ENCODE peak calls at places on chromosomes 1 and 21, in eight cellular contexts. T is stimulated activated CD4-positive, alpha-beta T cell treated with anti-CD3 and anti-CD28 coated beads, Interleukin-1b, Interleukin-23, amount 100 ng/mL, for 1 hour; L is GM04504; I is T-helper 2 cell; N is endodermal cell; M is lower lobe of right lung; B is NCI-H146; D is T-cell. S is an unnamed sample.

GRCh38 chr1:115203287-115203686 is 114.0 kb upstream of the TSPAN2 start:
- DNase-seq in B (no peak), D (no peak), M (no peak), L (no peak), T (no peak), I (no peak), N (no peak), S (no peak)

GRCh38 chr1:79100385-79100784 is 93.9 kb upstream of the ADGRL4 start:
- DNase-seq in T (no peak), I (no peak), B (no peak), M (no peak), N (no peak), L (peak), D (no peak), S (no peak)

GRCh38 chr1:54488831-54489626 is 59.0 kb upstream of the ACOT11 start:
- DNase-seq in T (peak), I (peak), N (peak), L (peak), D (peak), B (peak), M (peak), S (peak)

GRCh38 chr1:152111515-152111968 is 3.7 kb downstream of the TCHH start:
- DNase-seq in L (no peak), M (no peak), N (peak), I (no peak), T (no peak), D (no peak), B (peak), S (peak)

GRCh38 chr1:7501259-7501560 is 269.9 kb upstream of the VAMP3 start:
- DNase-seq in D (no peak), L (no peak), N (no peak), M (no peak), T (no peak), I (no peak), B (no peak), S (peak)

GRCh38 chr1:185570962-185571361 is 163.2 kb upstream of the HMCN1 start:
- DNase-seq in B (no peak), T (no peak), N (no peak), D (peak), M (no peak), I (no peak), L (no peak), S (no peak)

GRCh38 chr1:50977575-50978143 is 7.6 kb downstream of the CDKN2C start:
- DNase-seq in M (peak), D (no peak), B (peak), L (no peak), N (no peak), I (no peak), T (no peak), S (peak)

GRCh38 chr1:20322825-20323612 is 32.3 kb downstream of the VWA5B1 start:
- DNase-seq in M (no peak), T (no peak), L (no peak), N (no peak), I (no peak), D (peak), B (no peak), S (no peak)

GRCh38 chr1:216944864-216945505 is 221.8 kb upstream of the ESRRG start:
- DNase-seq in M (no peak), T (no peak), D (no peak), L (no peak), I (no peak), N (no peak), B (no peak), S (peak)

GRCh38 chr1:246681822-246682221 is 42.4 kb upstream of the SCCPDH start:
- DNase-seq in B (no peak), I (no peak), T (no peak), D (no peak), M (no peak), N (no peak), L (no peak), S (no peak)

GRCh38 chr1:172472495-172472894 is 28.6 kb upstream of the PIGC start:
- DNase-seq in M (no peak), D (no peak), B (no peak), I (no peak), T (no peak), L (no peak), N (no peak), S (no peak)

GRCh38 chr1:235176486-235176885 is 15.4 kb upstream of the RBM34 start:
- DNase-seq in M (no peak), T (no peak), L (no peak), I (no peak), N (no peak), B (no peak), D (no peak), S (peak)

GRCh38 chr1:48644950-48645605 is 131.6 kb downstream of the BEND5 start:
- DNase-seq in B (peak), T (no peak), L (no peak), N (no peak), D (no peak), I (no peak), M (no peak), S (no peak)

GRCh38 chr1:43068911-43069310 is 103.2 kb downstream of the EBNA1BP2 start:
- DNase-seq in I (no peak), L (no peak), D (no peak), T (no peak), B (no peak), N (no peak), M (no peak), S (no peak)

GRCh38 chr21:26637346-26637745 is 64.3 kb upstream of the CYYR1 start:
- DNase-seq in N (no peak), D (no peak), L (no peak), B (no peak), T (no peak), I (no peak), M (no peak), S (no peak)

GRCh38 chr1:183267646-183268431 is 81.8 kb downstream of the LAMC2 start:
- DNase-seq in M (no peak), N (peak), D (no peak), T (no peak), B (no peak), I (no peak), L (peak), S (no peak)

GRCh38 chr1:247211339-247211738 is 39.5 kb upstream of the ZNF124 start:
- DNase-seq in B (peak), I (no peak), M (no peak), N (no peak), D (no peak), T (no peak), L (no peak), S (peak)

GRCh38 chr1:44310006-44310405 is 45.1 kb downstream of the ERI3 start:
- DNase-seq in B (no peak), I (no peak), L (no peak), M (no peak), D (no peak), T (no peak), N (no peak), S (no peak)

GRCh38 chr1:248359415-248359814 is 2.0 kb upstream of the OR2T4 start:
- DNase-seq in N (no peak), I (no peak), D (no peak), L (no peak), M (no peak), B (no peak), T (no peak), S (no peak)

GRCh38 chr1:41957568-41957967 is 38.8 kb upstream of the HIVEP3 start:
- DNase-seq in B (no peak), M (no peak), I (no peak), N (no peak), L (no peak), T (no peak), D (no peak), S (no peak)

GRCh38 chr21:32141009-32141357 is 137.9 kb downstream of the MIS18A start:
- DNase-seq in I (no peak), L (no peak), T (no peak), M (no peak), N (no peak), B (no peak), D (no peak), S (no peak)

GRCh38 chr1:184827600-184828368 is 73.1 kb upstream of the EDEM3 start:
- DNase-seq in B (no peak), M (no peak), I (no peak), T (no peak), N (peak), L (no peak), D (no peak), S (no peak)

GRCh38 chr1:78255378-78255777 is 209.6 kb downstream of the GIPC2 start:
- DNase-seq in N (no peak), I (no peak), L (no peak), M (no peak), T (no peak), B (no peak), D (no peak), S (no peak)

GRCh38 chr1:110214454-110215404 is 4.6 kb downstream of the KCNC4 start:
- DNase-seq in L (no peak), T (no peak), B (no peak), D (no peak), I (no peak), M (no peak), N (no peak), S (no peak)

GRCh38 chr1:55750020-55750995 is 535.1 kb upstream of the USP24 start:
- DNase-seq in M (no peak), N (no peak), T (no peak), L (no peak), I (no peak), D (no peak), B (no peak), S (no peak)

GRCh38 chr1:9004731-9005708 is 21.2 kb downstream of the SLC2A7 start:
- DNase-seq in M (peak), I (peak), D (peak), B (peak), N (peak), L (peak), T (peak), S (peak)

GRCh38 chr1:96886474-96886873 is 164.9 kb downstream of the PTBP2 start:
- DNase-seq in D (no peak), T (no peak), L (no peak), B (no peak), M (no peak), N (no peak), I (no peak), S (no peak)